ENCODE peak calls at places on chromosomes 11 and 22, in four cellular contexts. One of them, this sample, is unnamed.

GRCh38 chr22:46003271-46004091 is 26.5 kb upstream of the WNT7B start:
- DNase-seq in HepG2: no peak
- DNase-seq in K562: no peak
- DNase-seq in HCT116: no peak
- DNase-seq in this sample: no peak

GRCh38 chr11:46896719-46897406 is 21.5 kb downstream of the LRP4 start:
- DNase-seq in HepG2: peak; percentile 52
- DNase-seq in HCT116: peak; percentile 12
- DNase-seq in K562: peak; percentile 70
- DNase-seq in this sample: no peak

GRCh38 chr11:18013790-18014507 is 1.1 kb upstream of the SERGEF start:
- DNase-seq in HepG2: no peak
- DNase-seq in HCT116: no peak
- DNase-seq in K562: peak; percentile 14
- DNase-seq in this sample: no peak

GRCh38 chr11:102794382-102794781 is 3.6 kb downstream of the MMP1 start:
- DNase-seq in HepG2: peak; percentile 44
- DNase-seq in K562: peak; percentile 42
- DNase-seq in HCT116: peak; percentile 59
- DNase-seq in this sample: no peak

GRCh38 chr22:23244690-23245044 is 64.4 kb downstream of the BCR start:
- DNase-seq in HCT116: no peak
- DNase-seq in HepG2: no peak
- DNase-seq in K562: no peak
- DNase-seq in this sample: no peak

GRCh38 chr22:36873614-36874308 is 13.0 kb downstream of the NCF4 start:
- DNase-seq in HepG2: peak; percentile 62
- DNase-seq in K562: peak; percentile 21
- DNase-seq in HCT116: peak; percentile 37
- DNase-seq in this sample: peak; percentile 20

GRCh38 chr11:69002743-69003231 is 10.3 kb downstream of the MRGPRF start:
- DNase-seq in K562: no peak
- DNase-seq in HepG2: no peak
- DNase-seq in HCT116: no peak
- DNase-seq in this sample: no peak

GRCh38 chr11:76209956-76210885 is 3.9 kb upstream of the WNT11 start:
- DNase-seq in HCT116: no peak
- DNase-seq in HepG2: no peak
- DNase-seq in K562: no peak
- DNase-seq in this sample: no peak

GRCh38 chr22:32684822-32685187 is 116.7 kb upstream of the TIMP3 start:
- DNase-seq in HepG2: no peak
- DNase-seq in HCT116: no peak
- DNase-seq in K562: no peak
- DNase-seq in this sample: no peak

GRCh38 chr11:45899086-45899447 is 8.0 kb downstream of the FREY1 start:
- DNase-seq in K562: no peak
- DNase-seq in HepG2: no peak
- DNase-seq in HCT116: no peak
- DNase-seq in this sample: no peak

GRCh38 chr11:45897556-45897955 is 9.5 kb downstream of the FREY1 start:
- DNase-seq in HepG2: no peak
- DNase-seq in K562: no peak
- DNase-seq in HCT116: no peak
- DNase-seq in this sample: no peak

GRCh38 chr11:45895553-45896259 is 10.3 kb downstream of the MAPK8IP1 start:
- DNase-seq in K562: no peak
- DNase-seq in HCT116: no peak
- DNase-seq in HepG2: no peak
- DNase-seq in this sample: no peak

GRCh38 chr11:45894555-45895247 is 9.2 kb downstream of the MAPK8IP1 start:
- DNase-seq in K562: no peak
- DNase-seq in HCT116: no peak
- DNase-seq in HepG2: no peak
- DNase-seq in this sample: no peak

GRCh38 chr11:45896392-45897068 is 10.5 kb downstream of the FREY1 start:
- DNase-seq in K562: no peak
- DNase-seq in HCT116: no peak
- DNase-seq in HepG2: no peak
- DNase-seq in this sample: no peak
- TF ChIP-seq TCF7L2 in K562: no peak
- TF ChIP-seq TCF7L2 in HCT116: no peak
- TF ChIP-seq TCF7L2 in HepG2: no peak
- TF ChIP-seq TCF7L2 in this sample: no peak

DNA sequence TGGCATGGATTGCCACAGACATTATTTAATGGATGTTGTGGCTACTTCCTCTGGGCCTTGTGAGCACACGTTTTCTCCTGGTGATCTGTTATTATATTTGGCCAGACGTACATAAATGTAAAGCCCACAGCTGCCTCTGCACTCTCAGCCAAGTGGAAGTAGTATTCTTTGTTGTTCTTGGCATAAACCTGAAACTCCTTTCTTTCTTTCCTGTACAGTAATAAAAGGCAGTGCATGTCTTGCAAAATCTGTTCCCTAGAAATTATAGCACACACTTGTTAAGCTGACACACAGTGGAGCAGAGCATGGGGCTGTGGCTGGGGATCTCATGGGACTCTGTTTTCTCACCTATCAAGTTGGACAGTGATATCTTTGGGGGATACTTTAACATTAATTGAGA is 20.8 kb downstream of the PANX1 start:
- DNase-seq in K562: no peak
- DNase-seq in HCT116: no peak
- DNase-seq in HepG2: no peak
- DNase-seq in this sample: no peak
- TF ChIP-seq TCF7L2 in K562: no peak
- TF ChIP-seq TCF7L2 in HCT116: no peak
- TF ChIP-seq TCF7L2 in HepG2: no peak
- TF ChIP-seq TCF7L2 in this sample: no peak

GRCh38 chr11:2462986-2463765 is 18.4 kb downstream of the KCNQ1 start:
- DNase-seq in HepG2: peak; percentile 65
- DNase-seq in HCT116: peak; percentile 45
- DNase-seq in K562: no peak
- DNase-seq in this sample: no peak
- TF ChIP-seq TCF7L2 in HepG2: no peak
- TF ChIP-seq TCF7L2 in HCT116: peak; percentile 96
- TF ChIP-seq TCF7L2 in K562: no peak
- TF ChIP-seq TCF7L2 in this sample: no peak

DNA sequence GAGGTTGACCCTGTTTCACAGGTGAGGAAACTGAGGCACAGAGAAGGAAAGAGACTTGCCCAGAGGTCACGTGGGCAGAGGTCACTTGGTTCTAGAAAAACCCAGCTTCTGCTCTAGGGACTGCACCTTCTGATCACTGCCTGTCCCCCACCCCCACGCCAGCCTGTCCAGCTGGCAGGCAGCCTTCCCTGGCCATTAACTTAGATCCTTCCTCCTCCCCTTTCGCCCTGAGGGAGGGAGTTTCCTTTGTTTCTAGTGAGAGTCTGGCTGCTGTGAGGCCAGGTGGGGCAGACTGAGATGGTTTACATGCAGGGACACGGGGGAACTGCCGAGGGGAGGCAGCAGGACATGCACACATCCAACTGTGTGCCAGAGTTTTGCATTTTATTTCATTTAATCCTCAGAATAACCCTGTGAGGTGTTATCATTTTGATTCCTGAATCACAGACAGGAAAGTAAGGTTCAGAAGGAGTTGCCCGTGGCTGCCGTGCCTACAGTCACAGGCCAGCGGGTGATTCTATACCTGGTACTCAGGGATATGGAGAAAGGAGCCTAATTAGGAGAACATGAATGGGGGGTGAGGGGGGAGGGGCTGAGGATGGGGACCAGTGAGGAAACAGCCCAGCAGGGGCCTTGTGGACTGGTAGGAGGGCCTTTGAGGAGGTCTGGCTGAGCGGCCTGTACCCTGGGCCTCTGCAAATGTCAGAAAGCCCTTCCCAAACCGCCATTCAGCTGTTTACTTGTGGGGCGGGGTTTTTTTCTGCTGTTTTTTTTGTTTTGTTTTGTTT is 3.4 kb downstream of the FAM83F start:
- DNase-seq in HCT116: no peak
- DNase-seq in HepG2: no peak
- DNase-seq in K562: no peak
- DNase-seq in this sample: no peak
- TF ChIP-seq TCF7L2 in HCT116: no peak
- TF ChIP-seq TCF7L2 in HepG2: no peak
- TF ChIP-seq TCF7L2 in K562: no peak
- TF ChIP-seq TCF7L2 in this sample: no peak

This sample was measured in Panc1.